ENCODE peak calls at places on chromosomes 12 and 14, in seven cellular contexts. W, J, O, Q, R, P and H are unnamed samples. For H3K4me1, the result is how much of the 10 kb centered on the place peaks cover.

GRCh38 chr12:49941556-49942511 is 8.7 kb upstream of the AQP2 start:
- DNase-seq in R (no peak), P (no peak), Q (no peak), W (no peak), O (no peak), J (no peak), H (no peak)

GRCh38 chr12:116591608-116592115 is 32.5 kb downstream of the MAP1LC3B2 start:
- DNase-seq in W (peak), P (no peak), J (no peak), R (no peak), Q (no peak), O (peak), H (no peak)

GRCh38 chr14:106665814-106666213 is 1139.4 kb downstream of the TMEM121 start:
- DNase-seq in O (no peak), J (no peak), Q (peak), R (no peak), W (no peak), P (no peak), H (no peak)

GRCh38 chr12:69872804-69873203 is 47.8 kb downstream of the MYRFL start:
- DNase-seq in W (peak), O (no peak), R (no peak), Q (no peak), J (peak), P (no peak), H (no peak)

GRCh38 chr12:93707836-93708235 is 30.7 kb downstream of the CRADD start:
- DNase-seq in J (peak), W (no peak), R (no peak), P (peak), Q (no peak), O (no peak), H (no peak)

GRCh38 chr12:49340971-49341776 is 4.2 kb upstream of the C1QL4 start:
- DNase-seq in W (no peak), P (no peak), J (no peak), Q (no peak), O (no peak), R (no peak), H (no peak)

GRCh38 chr14:94559638-94560290 is 1.5 kb upstream of the SERPINA4 start:
- DNase-seq in J (no peak), R (no peak), O (no peak), P (no peak), Q (no peak), W (no peak), H (no peak)

GRCh38 chr14:69756298-69756697 is 10.6 kb upstream of the SRSF5 start:
- DNase-seq in P (no peak), J (no peak), Q (no peak), R (no peak), W (no peak), O (no peak), H (no peak)

GRCh38 chr14:25132734-25133422 is 82.9 kb upstream of the STXBP6 start:
- DNase-seq in R (peak), J (peak), P (no peak), Q (peak), W (peak), O (peak), H (peak)

GRCh38 chr14:35398095-35398584 is 6.4 kb downstream of the NFKBIA start:
- DNase-seq in W (no peak), P (no peak), O (no peak), Q (no peak), J (no peak), R (peak), H (no peak)

GRCh38 chr12:114686421-114687268 is 2.7 kb upstream of the TBX3 start:
- DNase-seq in Q (no peak), P (no peak), W (no peak), O (no peak), J (no peak), R (no peak), H (no peak)

GRCh38 chr14:85487215-85487614 is 42.7 kb upstream of the FLRT2 start:
- DNase-seq in O (no peak), R (no peak), W (peak), Q (no peak), J (no peak), P (no peak), H (no peak)

GRCh38 chr14:24069411-24069735 is 2.0 kb upstream of the CPNE6 start:
- DNase-seq in P (no peak), Q (no peak), J (no peak), W (no peak), O (peak), R (no peak), H (no peak)

GRCh38 chr12:89306827-89307498 is 45.3 kb downstream of the DUSP6 start:
- DNase-seq in J (no peak), R (no peak), P (no peak), W (no peak), Q (no peak), O (no peak), H (no peak)

GRCh38 chr14:24255438-24255837 is 7.5 kb downstream of the TGM1 start:
- DNase-seq in J (no peak), W (no peak), R (no peak), Q (no peak), O (no peak), P (no peak), H (no peak)

GRCh38 chr12:4819654-4820053 is 90.1 kb upstream of the KCNA1 start:
- DNase-seq in O (no peak), Q (no peak), R (peak), P (no peak), J (no peak), W (no peak), H (no peak)

GRCh38 chr12:67531051-67531450 is 117.5 kb upstream of the DYRK2 start:
- DNase-seq in O (no peak), W (no peak), P (no peak), R (no peak), Q (no peak), J (peak), H (no peak)

GRCh38 chr12:121858662-121859572 is at the start of gene HPD:
- DNase-seq in W (peak), J (peak), R (peak), P (no peak), Q (no peak), O (peak), H (no peak)

GRCh38 chr12:19530631-19531020 is 91.3 kb downstream of the AEBP2 start:
- DNase-seq in W (peak), Q (no peak), J (no peak), R (no peak), O (no peak), P (no peak), H (no peak)

GRCh38 chr12:20220339-20220738 is 148.0 kb upstream of the PDE3A start:
- DNase-seq in J (peak), P (peak), W (peak), R (no peak), O (no peak), Q (peak), H (no peak)

GRCh38 chr12:47053991-47054390 is 25.4 kb upstream of the PCED1B start:
- DNase-seq in J (no peak), Q (no peak), W (no peak), P (no peak), O (no peak), R (no peak), H (no peak)

GRCh38 chr12:47052274-47052673 is 27.1 kb upstream of the PCED1B start:
- DNase-seq in W (no peak), P (no peak), R (no peak), Q (no peak), J (no peak), O (no peak), H (no peak)

DNA sequence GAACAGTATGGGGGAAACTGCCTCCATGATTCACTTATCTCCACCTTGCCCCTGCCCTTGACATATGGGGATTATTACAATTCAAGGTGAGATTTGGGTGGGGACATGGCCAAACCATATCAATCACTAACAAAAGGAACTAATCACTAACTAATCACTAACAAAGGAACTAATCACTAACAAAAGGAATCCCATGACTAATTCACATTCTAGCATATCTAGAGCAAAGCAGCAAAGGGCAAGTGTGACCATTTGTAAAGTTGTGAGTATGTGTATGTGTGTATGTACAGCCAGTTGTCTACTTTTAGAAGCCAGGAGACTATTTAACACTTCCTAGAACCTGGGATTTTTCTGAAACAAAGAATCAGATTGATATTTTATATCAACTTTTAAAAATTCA is 30.9 kb upstream of the PCED1B start:
- DNase-seq in R (no peak), O (no peak), P (no peak), J (no peak), W (no peak), Q (no peak), H (no peak)
- H3K4me1 ChIP-seq in R (under half), O (under half), P (under half), J (under half), W (under half), Q (under half), H (under half)

GRCh38 chr14:68376067-68376810 is 416.6 kb downstream of the ZFP36L1 start:
- DNase-seq in W (no peak), Q (no peak), J (peak), R (no peak), O (no peak), P (no peak), H (no peak)
- H3K27ac ChIP-seq in W (no peak), Q (no peak), J (no peak), R (peak), O (peak), P (no peak), H (no peak)

GRCh38 chr12:6866163-6866919 is 990 bp upstream of the TPI1 start:
- DNase-seq in P (no peak), W (no peak), R (no peak), Q (no peak), O (no peak), J (no peak), H (no peak)
- H3K4me3 ChIP-seq in P (peak), W (peak), R (peak), Q (no peak), O (no peak), J (peak), H (peak)

GRCh38 chr14:31025335-31026075 is at the start of gene AP4S1:
- DNase-seq in W (peak), P (no peak), R (peak), Q (peak), O (peak), J (peak), H (peak)
- H3K4me1 ChIP-seq in W (under half), P (under half), R (under half), Q (under half), O (under half), J (under half), H (under half)